ENCODE peak calls at places on chromosomes 13 and 19, in four cellular contexts. H, Z, U and K are unnamed samples.
A peak's percentile ranks its signal among the peaks of the same experiment; 100 is the strongest.

GRCh38 chr13:109344552-109345157 is 441.7 kb downstream of the IRS2 start:
- DNase-seq in H (no peak), Z (no peak), U (peak; percentile 45), K (no peak)

GRCh38 chr19:10283301-10283733 is 3.4 kb upstream of the ICAM4 start:
- DNase-seq in Z (no peak), H (no peak), U (no peak), K (no peak)

GRCh38 chr19:277581-278165 is 13.5 kb downstream of the PLPP2 start:
- DNase-seq in H (peak; percentile 32), Z (no peak), U (no peak), K (no peak)

GRCh38 chr19:48795855-48796142 is 15.0 kb downstream of the BCAT2 start:
- DNase-seq in H (peak; percentile 80), Z (no peak), U (no peak), K (no peak)

GRCh38 chr13:37386276-37386675 is 212.3 kb downstream of the POSTN start:
- DNase-seq in H (no peak), U (no peak), Z (no peak), K (no peak)

GRCh38 chr13:86446311-86446710 is 647.1 kb upstream of the SLITRK6 start:
- DNase-seq in H (no peak), U (no peak), Z (no peak), K (no peak)

GRCh38 chr13:77810430-77810829 is 108.2 kb downstream of the EDNRB start:
- DNase-seq in H (no peak), Z (no peak), U (no peak), K (no peak)

GRCh38 chr19:13053238-13053637 is 49.4 kb downstream of the LYL1 start:
- DNase-seq in Z (no peak), H (no peak), U (no peak), K (no peak)

GRCh38 chr13:90485441-90485840 is 862.0 kb upstream of the MIR17HG start:
- DNase-seq in U (peak; percentile 45), H (no peak), Z (no peak), K (no peak)

GRCh38 chr13:24232037-24232436 is 71.5 kb downstream of the SPATA13 start:
- DNase-seq in Z (no peak), H (no peak), U (no peak), K (no peak)

GRCh38 chr13:110303644-110304043 is 3.3 kb downstream of the COL4A1 start:
- DNase-seq in Z (no peak), U (no peak), H (no peak), K (no peak)

GRCh38 chr19:49326165-49326704 is 1.2 kb upstream of the SLC6A16 start:
- DNase-seq in H (no peak), Z (no peak), U (no peak), K (no peak)

GRCh38 chr13:67518785-67519184 is 288.6 kb upstream of the PCDH9 start:
- DNase-seq in H (no peak), Z (no peak), U (no peak), K (no peak)

GRCh38 chr13:100542546-100543156 is 45.9 kb downstream of the GGACT start:
- DNase-seq in Z (peak; percentile 15), H (no peak), U (peak; percentile 45), K (no peak)
- TF ChIP-seq CTCF in Z (peak; percentile 56), H (peak; percentile 28), U (peak; percentile 47), K (no peak)

DNA sequence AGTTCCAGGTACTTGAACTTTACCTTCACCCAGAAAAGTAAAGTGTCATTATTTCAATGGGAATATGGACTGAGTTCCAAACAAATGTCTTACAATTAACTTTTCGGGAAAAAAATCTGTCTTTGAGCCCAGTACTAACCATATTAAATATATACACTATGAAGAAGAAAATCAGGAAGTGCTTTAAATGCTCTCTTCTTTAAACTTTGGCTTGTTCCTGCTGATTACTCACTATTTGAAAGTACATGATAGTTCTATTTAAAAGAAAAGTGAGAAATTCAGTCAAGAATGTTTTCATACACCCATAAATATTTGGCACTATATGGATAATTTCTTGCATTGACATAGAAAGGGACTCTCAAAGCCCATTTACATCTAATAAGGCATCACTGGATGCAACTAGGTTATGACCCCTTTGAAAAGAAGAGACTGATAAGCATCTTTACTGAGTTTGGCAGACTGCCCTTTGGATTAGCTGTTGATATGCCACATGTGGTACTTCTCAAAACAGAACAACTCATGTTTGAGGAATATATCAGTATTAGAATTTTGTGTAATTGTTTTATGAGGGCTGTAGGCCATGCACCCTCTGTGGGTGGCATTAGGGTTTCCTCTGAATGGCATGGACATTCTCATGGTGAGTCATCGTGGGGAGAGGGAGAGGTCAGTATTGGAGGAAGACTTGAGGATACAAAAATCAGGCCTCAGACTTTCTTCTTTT is 25.0 kb upstream of the VWA8 start:
- DNase-seq in Z (no peak), U (no peak), H (no peak), K (no peak)
- TF ChIP-seq CTCF in Z (no peak), U (no peak), H (no peak), K (no peak)

GRCh38 chr19:3605361-3605760 is 1.3 kb downstream of the TBXA2R start:
- DNase-seq in H (no peak), U (no peak), Z (no peak), K (no peak)

GRCh38 chr19:3601021-3601420 is 5.7 kb downstream of the TBXA2R start:
- DNase-seq in H (no peak), U (no peak), Z (no peak), K (no peak)

GRCh38 chr19:3604987-3605343 is 1.7 kb downstream of the TBXA2R start:
- DNase-seq in Z (peak; percentile 74), H (no peak), U (no peak), K (no peak)

GRCh38 chr19:3604227-3604986 is 2.3 kb downstream of the TBXA2R start:
- DNase-seq in Z (no peak), U (no peak), H (no peak), K (no peak)

DNA sequence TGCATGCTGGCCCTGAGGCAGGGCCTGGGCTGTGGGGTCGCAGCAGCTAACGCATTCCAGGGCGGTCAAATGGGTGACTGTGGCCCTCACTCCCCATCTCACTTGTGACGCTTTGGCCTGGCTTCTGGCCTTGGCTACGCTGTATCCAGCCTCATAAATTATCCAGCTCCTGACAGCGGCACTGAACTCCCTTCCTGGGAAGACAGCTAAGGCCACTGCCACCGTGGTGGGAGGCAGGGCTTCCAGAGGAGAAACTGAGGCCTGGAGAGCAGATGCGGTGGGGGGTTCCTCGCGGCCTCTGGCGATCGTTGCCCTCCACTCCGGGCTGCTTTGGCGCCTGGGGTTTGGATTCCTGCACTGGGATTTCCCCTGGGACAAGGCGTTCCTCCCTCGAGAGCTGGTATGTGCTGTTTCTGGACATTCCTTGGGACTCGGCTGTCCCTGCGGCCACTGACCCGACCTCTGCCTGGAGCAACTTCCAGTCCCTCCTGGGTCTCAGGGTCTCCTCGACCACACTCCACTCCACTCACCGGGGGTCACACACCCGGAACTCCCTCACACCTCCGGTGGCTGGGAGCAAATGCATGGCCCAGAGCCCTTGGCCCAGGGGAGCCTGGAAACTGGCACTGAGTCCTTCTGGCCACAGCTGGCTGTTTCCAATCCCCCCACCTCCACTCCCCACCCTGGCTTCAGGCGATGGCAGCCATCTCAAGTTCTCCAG is 3.4 kb downstream of the TBXA2R start:
- DNase-seq in H (no peak), Z (peak; percentile 13), U (no peak), K (no peak)
- TF ChIP-seq CTCF in H (no peak), Z (no peak), U (no peak), K (no peak)

GRCh38 chr19:28980236-28980868 is 232.6 kb downstream of the UQCRFS1 start:
- DNase-seq in H (no peak), Z (no peak), U (no peak), K (no peak)
- TF ChIP-seq CTCF in H (no peak), Z (no peak), U (no peak), K (no peak)

GRCh38 chr13:62747629-62748028 is 1332.0 kb upstream of the PCDH20 start:
- DNase-seq in U (peak; percentile 24), Z (no peak), H (no peak), K (no peak)

DNA sequence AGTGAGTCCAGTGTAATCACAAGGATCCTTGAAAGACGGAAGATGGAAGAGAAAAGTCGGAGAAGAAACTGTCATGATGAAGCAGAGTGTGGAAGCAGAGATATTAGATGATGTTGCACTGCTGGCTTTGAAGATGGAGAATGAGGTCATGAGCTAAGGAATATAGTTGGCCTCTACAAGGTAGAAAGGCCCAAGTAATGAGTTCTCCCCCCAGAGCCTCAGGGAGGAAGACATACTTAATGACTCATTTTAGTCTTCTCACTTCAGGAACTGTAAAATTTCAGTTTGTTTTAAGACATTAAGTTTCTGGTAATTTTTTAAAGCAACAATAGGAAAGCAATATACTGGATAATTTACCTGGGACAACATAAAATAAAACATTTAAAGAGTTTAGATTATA is 1331.5 kb upstream of the PCDH20 start:
- DNase-seq in U (no peak), Z (no peak), H (no peak), K (no peak)
- TF ChIP-seq CTCF in U (no peak), Z (no peak), H (no peak), K (no peak)

GRCh38 chr13:29454931-29455481 is 140.5 kb downstream of the SLC7A1 start:
- DNase-seq in U (peak; percentile 71), H (no peak), Z (peak; percentile 14), K (no peak)
- TF ChIP-seq CTCF in U (no peak), H (no peak), Z (peak; percentile 44), K (no peak)

GRCh38 chr19:40266912-40267600 is 18.1 kb downstream of the AKT2 start:
- DNase-seq in Z (no peak), H (no peak), U (no peak), K (no peak)
- TF ChIP-seq CTCF in Z (no peak), H (no peak), U (no peak), K (no peak)